ENCODE peak calls at places on chromosome X, in five cellular contexts. C, V, A, D and Q are unnamed samples.

GRCh38 chrX:118579417-118579816 is 83.8 kb downstream of the DOCK11 start:
- DNase-seq in C (no peak), V (no peak), A (no peak), D (no peak), Q (no peak)

GRCh38 chrX:102835504-102836146 is 101.4 kb upstream of the RAB40AL start:
- DNase-seq in C (no peak), V (peak; percentile 46), A (no peak), D (peak; percentile 57), Q (peak; percentile 60)

GRCh38 chrX:147069926-147070325 is 255.4 kb upstream of the CXorf51A start:
- DNase-seq in C (no peak), V (no peak), A (no peak), D (no peak), Q (no peak)

GRCh38 chrX:101676571-101676970 is 16.9 kb upstream of the ARMCX2 start:
- DNase-seq in C (no peak), V (no peak), A (no peak), D (no peak), Q (no peak)

GRCh38 chrX:55758033-55758432 is 40.5 kb downstream of the RRAGB start:
- DNase-seq in C (no peak), V (peak; percentile 18), A (no peak), D (no peak), Q (peak; percentile 10)

GRCh38 chrX:139816204-139816603 is 108.2 kb upstream of the MCF2 start:
- DNase-seq in C (no peak), V (no peak), A (no peak), D (no peak), Q (no peak)

GRCh38 chrX:115330498-115331138 is 41.1 kb downstream of the LUZP4 start:
- DNase-seq in C (peak; percentile 30), V (peak; percentile 70), A (peak; percentile 24), D (peak; percentile 81), Q (no peak)

GRCh38 chrX:150982235-150982785 is 825 bp upstream of the HMGB3 start:
- DNase-seq in C (no peak), V (no peak), A (no peak), D (no peak), Q (no peak)

GRCh38 chrX:24153175-24153795 is 3.8 kb downstream of the ZFX start:
- DNase-seq in C (no peak), V (no peak), A (no peak), D (no peak), Q (peak; percentile 44)

GRCh38 chrX:121579016-121579760 is 531.8 kb downstream of the GLUD2 start:
- DNase-seq in C (no peak), V (peak; percentile 2), A (no peak), D (peak; percentile 49), Q (no peak)

GRCh38 chrX:119552508-119552907 is 12.7 kb downstream of the STEEP1 start:
- DNase-seq in C (no peak), V (no peak), A (no peak), D (peak; percentile 57), Q (peak; percentile 66)

GRCh38 chrX:124347242-124347641 is 879 bp downstream of the SH2D1A start:
- DNase-seq in C (no peak), V (no peak), A (no peak), D (no peak), Q (no peak)

GRCh38 chrX:145821898-145822567 is 4.4 kb downstream of the SLITRK2 start:
- DNase-seq in C (no peak), V (no peak), A (no peak), D (no peak), Q (no peak)

GRCh38 chrX:2342281-2342688 is 158.5 kb downstream of the DHRSX start:
- DNase-seq in C (peak; percentile 79), V (no peak), A (no peak), D (peak; percentile 30), Q (no peak)

GRCh38 chrX:103477496-103477895 is 41.8 kb downstream of the RAB40A start:
- DNase-seq in C (no peak), V (no peak), A (no peak), D (no peak), Q (peak; percentile 40)

GRCh38 chrX:78673256-78673655 is 14.1 kb upstream of the RTL3 start:
- DNase-seq in C (no peak), V (no peak), A (no peak), D (no peak), Q (peak; percentile 41)

GRCh38 chrX:129323115-129323514 is 200.2 kb downstream of the SMARCA1 start:
- DNase-seq in C (no peak), V (peak; percentile 16), A (no peak), D (no peak), Q (no peak)

GRCh38 chrX:72620550-72621145 is 48.0 kb upstream of the HDAC8 start:
- DNase-seq in C (peak; percentile 17), V (peak; percentile 90), A (peak; percentile 43), D (peak; percentile 87), Q (peak; percentile 92)
- H3K4me3 ChIP-seq in C (no peak overlapping the region), V (no peak overlapping the region), A (no peak overlapping the region), D (no peak overlapping the region), Q (no peak overlapping the region)

GRCh38 chrX:19814778-19815177 is 72.6 kb downstream of the SH3KBP1 start:
- DNase-seq in C (no peak), V (no peak), A (no peak), D (no peak), Q (no peak)

GRCh38 chrX:19810370-19810769 is 77.0 kb downstream of the SH3KBP1 start:
- DNase-seq in C (no peak), V (no peak), A (no peak), D (no peak), Q (no peak)

GRCh38 chrX:19811807-19812604 is 75.4 kb downstream of the SH3KBP1 start:
- DNase-seq in C (no peak), V (peak; percentile 83), A (no peak), D (peak; percentile 31), Q (peak; percentile 20)

GRCh38 chrX:19810809-19811208 is 76.6 kb downstream of the SH3KBP1 start:
- DNase-seq in C (no peak), V (no peak), A (no peak), D (peak; percentile 54), Q (peak; percentile 53)

DNA sequence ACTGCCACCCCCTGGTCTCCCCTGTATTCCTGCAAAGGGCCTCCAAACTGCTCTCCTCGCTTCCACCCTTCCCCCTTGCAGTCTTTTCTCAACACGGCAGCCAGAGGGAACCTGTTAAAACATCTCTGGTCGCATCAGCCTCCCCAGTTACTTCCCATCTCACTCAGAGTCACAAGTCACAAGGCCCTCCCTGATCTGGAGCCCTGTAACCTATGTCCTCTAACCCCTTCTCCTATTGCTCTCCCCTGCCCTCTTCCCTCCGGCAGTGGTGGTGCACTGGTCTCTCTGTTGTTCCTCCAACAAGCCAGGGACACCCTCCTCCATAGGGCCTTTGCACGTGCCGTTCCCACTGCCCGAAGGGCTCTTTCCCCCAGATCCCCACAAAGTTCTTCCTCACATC is 73.2 kb downstream of the SH3KBP1 start:
- DNase-seq in C (no peak), V (no peak), A (no peak), D (no peak), Q (no peak)
- TF ChIP-seq CTCF in C (no peak), V (no peak), A (no peak), D (no peak), Q (no peak)

GRCh38 chrX:131789664-131790063 is 233.4 kb upstream of the STK26 start:
- DNase-seq in C (no peak), V (no peak), A (no peak), D (no peak), Q (no peak)

GRCh38 chrX:131791608-131792355 is 231.3 kb upstream of the STK26 start:
- DNase-seq in C (no peak), V (no peak), A (no peak), D (no peak), Q (no peak)

GRCh38 chrX:131795442-131796229 is 227.5 kb upstream of the STK26 start:
- DNase-seq in C (no peak), V (no peak), A (no peak), D (no peak), Q (no peak)

GRCh38 chrX:131792356-131792749 is 230.7 kb upstream of the STK26 start:
- DNase-seq in C (peak; percentile 19), V (peak; percentile 92), A (peak; percentile 94), D (no peak), Q (peak; percentile 12)

GRCh38 chrX:131792789-131793462 is 230.2 kb upstream of the STK26 start:
- DNase-seq in C (peak; percentile 53), V (peak; percentile 93), A (peak; percentile 91), D (no peak), Q (peak; percentile 49)
- H3K4me3 ChIP-seq in C (peak overlapping the region; percentile 25), V (peak overlapping the region; percentile 36), A (no peak overlapping the region), D (no peak overlapping the region), Q (no peak overlapping the region)

DNA sequence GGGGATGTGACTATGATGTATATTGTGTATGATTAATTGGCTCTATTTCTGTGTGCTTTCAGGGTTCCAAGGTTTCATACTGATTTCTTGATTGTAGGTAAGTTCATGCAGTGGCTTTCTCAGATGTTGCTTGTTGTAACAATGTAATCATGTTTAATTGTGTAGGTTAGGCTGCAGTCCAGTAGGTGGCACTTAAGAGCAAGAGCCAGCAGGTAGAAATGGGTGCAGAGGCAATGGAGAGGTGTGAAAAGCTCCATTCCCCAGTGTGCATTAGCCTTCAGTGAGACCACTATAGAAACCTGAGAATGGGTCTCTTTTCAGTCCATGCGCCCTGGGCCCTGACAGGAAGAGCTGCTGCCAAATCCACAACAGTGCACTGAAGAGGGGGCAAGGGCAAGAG is 28.2 kb downstream of the DCAF12L2 start:
- DNase-seq in C (no peak), V (no peak), A (no peak), D (no peak), Q (no peak)
- TF ChIP-seq CTCF in C (no peak), V (no peak), A (no peak), D (no peak), Q (no peak)

DNA sequence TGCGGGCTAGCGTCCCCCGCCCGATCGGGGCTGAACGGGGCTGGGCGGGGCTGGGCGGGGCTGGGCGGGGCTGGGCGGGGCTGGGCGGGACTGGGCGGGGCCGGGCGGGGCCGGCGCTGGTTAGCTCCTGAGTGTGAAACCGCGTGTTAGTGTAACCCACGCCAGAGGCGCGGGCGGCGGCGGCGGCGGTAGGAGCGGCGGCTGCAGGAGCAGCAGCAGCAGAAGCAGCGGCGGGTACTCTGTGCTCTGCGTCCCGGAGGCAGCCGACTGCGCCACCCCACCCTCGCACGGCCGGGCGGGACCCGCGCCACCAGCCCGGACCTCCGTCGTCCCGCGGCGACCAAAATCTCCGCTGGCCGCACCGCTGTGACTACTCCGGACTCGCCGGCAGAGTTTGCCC is 128.1 kb downstream of the LAS1L start:
- DNase-seq in C (no peak), V (no peak), A (no peak), D (no peak), Q (no peak)
- H3K4me3 ChIP-seq in C (no peak overlapping the region), V (no peak overlapping the region), A (peak overlapping the region; percentile 0), D (no peak overlapping the region), Q (no peak overlapping the region)

GRCh38 chrX:109911046-109911445 is 91.9 kb upstream of the TMEM164 start:
- DNase-seq in C (no peak), V (peak; percentile 6), A (no peak), D (peak; percentile 24), Q (peak; percentile 22)
- TF ChIP-seq CTCF in C (peak; percentile 48), V (peak; percentile 52), A (peak; percentile 41), D (peak; percentile 51), Q (peak; percentile 39)